ENCODE peak calls at places on chromosomes 7 and 10, in six cellular contexts. N, A, I, L, U and G are unnamed samples. For H3K27me3, the result is how much of the 10 kb centered on the place peaks cover.

GRCh38 chr7:69738396-69738889 is 140.2 kb downstream of the AUTS2 start:
- DNase-seq in U (peak), I (no peak), A (no peak), L (no peak), N (no peak), G (peak)

GRCh38 chr7:114312649-114313048 is 102.0 kb upstream of the FOXP2 start:
- DNase-seq in N (no peak), U (peak), A (no peak), L (no peak), I (no peak), G (no peak)

GRCh38 chr7:94003446-94004023 is 620 bp downstream of the BET1 start:
- DNase-seq in L (no peak), U (peak), A (no peak), N (peak), I (peak), G (no peak)

GRCh38 chr7:5139998-5140397 is 50.0 kb upstream of the WIPI2 start:
- DNase-seq in I (peak), U (peak), N (peak), A (no peak), L (peak), G (no peak)

GRCh38 chr7:97418312-97418711 is 300.8 kb downstream of the SDHAF3 start:
- DNase-seq in I (no peak), A (no peak), L (no peak), N (no peak), U (no peak), G (no peak)

GRCh38 chr10:72564596-72564995 is 61.3 kb downstream of the MICU1 start:
- DNase-seq in A (no peak), U (no peak), N (peak), I (no peak), L (no peak), G (no peak)

GRCh38 chr10:102287991-102288390 is 42.7 kb downstream of the GBF1 start:
- DNase-seq in I (no peak), N (no peak), U (no peak), A (no peak), L (no peak), G (no peak)

GRCh38 chr7:47991270-47991669 is 11.9 kb upstream of the HUS1 start:
- DNase-seq in I (peak), U (no peak), A (no peak), L (no peak), N (no peak), G (no peak)

GRCh38 chr10:30821994-30822692 is 192.6 kb upstream of the LYZL2 start:
- DNase-seq in N (no peak), U (no peak), A (no peak), I (no peak), L (no peak), G (no peak)

GRCh38 chr7:140298213-140298612 is 100.1 kb downstream of the SLC37A3 start:
- DNase-seq in A (no peak), I (no peak), U (no peak), L (no peak), N (no peak), G (no peak)

GRCh38 chr10:103820101-103821062 is 35.0 kb downstream of the SH3PXD2A start:
- DNase-seq in I (no peak), L (peak), A (no peak), N (peak), U (peak), G (no peak)

GRCh38 chr10:52280051-52280450 is 34.0 kb upstream of the DKK1 start:
- DNase-seq in L (no peak), N (no peak), I (no peak), U (no peak), A (no peak), G (no peak)

GRCh38 chr10:16975188-16975587 is 154.4 kb downstream of the CUBN start:
- DNase-seq in A (no peak), L (no peak), N (no peak), U (no peak), I (no peak), G (no peak)

GRCh38 chr7:120725376-120726039 is 132.4 kb downstream of the TSPAN12 start:
- DNase-seq in L (no peak), U (no peak), N (peak), I (peak), A (no peak), G (peak)

DNA sequence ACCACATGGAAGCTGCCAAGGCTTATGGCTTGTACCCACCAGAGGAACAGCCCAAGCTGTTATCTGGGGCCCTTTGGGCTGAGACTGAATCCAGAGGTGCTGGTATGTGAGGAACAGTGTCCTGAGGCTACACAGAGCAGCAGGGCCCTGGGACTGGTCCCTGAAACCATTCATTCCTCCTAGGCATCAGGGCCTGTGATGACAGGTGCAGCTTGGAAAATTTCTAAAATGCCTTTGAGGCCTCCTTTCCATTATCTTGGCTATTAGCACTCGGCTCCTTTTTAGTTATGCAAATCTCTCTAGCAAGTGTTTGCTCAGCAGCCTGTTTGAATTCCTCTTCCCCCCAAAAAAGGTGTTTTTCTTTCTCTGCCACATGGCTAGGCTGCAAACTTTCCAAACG is 1151.7 kb upstream of the LRRN3 start:
- DNase-seq in A (no peak), U (no peak), L (no peak), N (no peak), I (no peak), G (no peak)
- H3K4me3 ChIP-seq in A (no peak), U (no peak), L (no peak), N (no peak), I (no peak), G (no peak)

GRCh38 chr10:100744136-100744979 is 1.0 kb upstream of the PAX2 start:
- DNase-seq in I (no peak), N (no peak), U (no peak), L (no peak), A (no peak), G (no peak)

GRCh38 chr10:100746413-100746931 is 1.1 kb downstream of the PAX2 start:
- DNase-seq in U (no peak), I (no peak), L (no peak), N (no peak), A (no peak), G (no peak)

GRCh38 chr10:100743626-100744135 is 1.7 kb upstream of the PAX2 start:
- DNase-seq in U (peak), A (no peak), I (peak), L (peak), N (peak), G (no peak)

GRCh38 chr10:100745882-100746412 is 565 bp downstream of the PAX2 start:
- DNase-seq in L (no peak), U (no peak), I (no peak), A (no peak), N (no peak), G (no peak)

GRCh38 chr10:100744980-100745881 is at the start of gene PAX2:
- DNase-seq in N (no peak), A (no peak), U (no peak), I (no peak), L (no peak), G (no peak)
- H3K27me3 ChIP-seq in N (half or more), A (half or more), U (half or more), I (under half), L (half or more), G (under half)

GRCh38 chr7:156766666-156767065 is 126.1 kb downstream of the RNF32 start:
- DNase-seq in L (no peak), N (no peak), U (no peak), A (no peak), I (no peak), G (no peak)

GRCh38 chr7:156768698-156769472 is 124.1 kb downstream of the LMBR1 start:
- DNase-seq in N (no peak), L (no peak), I (no peak), A (no peak), U (no peak), G (no peak)

GRCh38 chr7:156765901-156766656 is 125.5 kb downstream of the RNF32 start:
- DNase-seq in L (no peak), A (no peak), N (no peak), I (no peak), U (no peak), G (no peak)

GRCh38 chr7:156764016-156764669 is 123.6 kb downstream of the RNF32 start:
- DNase-seq in N (peak), A (no peak), U (peak), I (peak), L (peak), G (no peak)

GRCh38 chr7:156764766-156765165 is 124.2 kb downstream of the RNF32 start:
- DNase-seq in L (no peak), N (no peak), I (no peak), A (no peak), U (no peak), G (no peak)
- H3K4me3 ChIP-seq in L (no peak), N (no peak), I (no peak), A (no peak), U (no peak), G (no peak)

GRCh38 chr7:156062286-156062685 is 250.0 kb upstream of the SHH start:
- DNase-seq in A (no peak), L (no peak), U (no peak), N (no peak), I (no peak), G (no peak)
- H3K27me3 ChIP-seq in A (under half), L (under half), U (under half), N (under half), I (under half), G (under half)

GRCh38 chr7:130162196-130162595 is 43.0 kb downstream of the TMEM209 start:
- DNase-seq in U (no peak), N (no peak), A (no peak), I (no peak), L (no peak), G (no peak)

GRCh38 chr7:130157700-130158099 is 47.5 kb downstream of the TMEM209 start:
- DNase-seq in L (no peak), U (no peak), A (no peak), N (no peak), I (no peak), G (no peak)

GRCh38 chr7:130156140-130156539 is 49.1 kb downstream of the TMEM209 start:
- DNase-seq in N (no peak), U (no peak), I (no peak), A (no peak), L (no peak), G (no peak)

GRCh38 chr7:130160455-130160854 is 44.8 kb downstream of the TMEM209 start:
- DNase-seq in N (no peak), U (no peak), I (no peak), L (no peak), A (no peak), G (no peak)

DNA sequence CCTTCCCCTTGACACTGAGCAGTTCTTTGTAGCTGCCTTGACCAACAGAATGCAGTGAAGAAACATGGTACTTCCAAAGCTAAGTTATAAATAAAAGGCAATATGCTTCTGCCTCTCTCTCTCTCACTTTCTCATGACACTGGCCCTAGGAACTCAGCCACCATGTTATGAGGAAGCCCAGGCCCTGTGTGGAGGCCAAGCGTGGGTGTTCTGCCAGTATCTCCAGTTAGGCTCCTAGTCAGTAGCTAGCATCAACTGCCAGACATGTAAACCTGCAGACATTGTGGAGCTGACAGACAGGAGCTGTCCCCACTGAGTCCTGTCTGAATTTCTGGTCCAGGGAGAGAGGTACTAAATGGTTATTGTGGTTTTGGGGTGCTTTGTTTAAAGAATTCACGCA is 45.2 kb downstream of the TMEM209 start:
- DNase-seq in I (no peak), N (no peak), U (no peak), A (no peak), L (no peak), G (no peak)
- H3K4me3 ChIP-seq in I (no peak), N (no peak), U (no peak), A (no peak), L (no peak), G (no peak)

GRCh38 chr7:128661446-128661845 is 10.6 kb upstream of the GARIN1A start:
- DNase-seq in I (no peak), A (no peak), L (no peak), U (no peak), N (no peak), G (no peak)

GRCh38 chr7:128662091-128662490 is 10.0 kb upstream of the GARIN1A start:
- DNase-seq in I (no peak), L (no peak), A (no peak), N (no peak), U (no peak), G (no peak)

GRCh38 chr7:128665057-128665456 is 7.0 kb upstream of the GARIN1A start:
- DNase-seq in N (no peak), I (no peak), L (no peak), A (no peak), U (no peak), G (no peak)

DNA sequence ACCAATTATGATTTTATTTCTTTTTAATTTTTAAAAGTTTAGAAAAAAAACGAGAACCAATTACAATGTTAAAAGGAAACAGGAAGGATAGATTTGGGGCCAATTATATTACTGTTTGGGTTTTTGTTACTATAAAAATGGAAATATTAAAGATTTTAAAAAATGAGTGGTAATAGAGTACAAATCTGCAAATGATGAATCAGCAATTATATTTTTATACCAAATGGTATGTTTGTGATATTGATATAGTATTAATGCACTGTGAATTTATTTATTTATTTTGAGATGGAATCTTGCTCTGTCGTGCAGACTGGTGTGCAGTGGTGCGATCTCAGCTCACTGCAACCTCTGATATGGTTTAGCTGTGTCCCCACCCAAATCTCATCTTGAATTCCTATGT is 11.5 kb upstream of the GARIN1A start:
- DNase-seq in N (no peak), U (no peak), I (no peak), A (no peak), L (no peak), G (no peak)
- H3K27me3 ChIP-seq in N (under half), U (under half), I (under half), A (under half), L (under half), G (under half)

GRCh38 chr10:310976-311639 is 175.9 kb downstream of the ZMYND11 start:
- DNase-seq in N (peak), L (no peak), A (no peak), I (no peak), U (no peak), G (no peak)
- H3K4me3 ChIP-seq in N (no peak), L (no peak), A (no peak), I (no peak), U (no peak), G (no peak)

DNA sequence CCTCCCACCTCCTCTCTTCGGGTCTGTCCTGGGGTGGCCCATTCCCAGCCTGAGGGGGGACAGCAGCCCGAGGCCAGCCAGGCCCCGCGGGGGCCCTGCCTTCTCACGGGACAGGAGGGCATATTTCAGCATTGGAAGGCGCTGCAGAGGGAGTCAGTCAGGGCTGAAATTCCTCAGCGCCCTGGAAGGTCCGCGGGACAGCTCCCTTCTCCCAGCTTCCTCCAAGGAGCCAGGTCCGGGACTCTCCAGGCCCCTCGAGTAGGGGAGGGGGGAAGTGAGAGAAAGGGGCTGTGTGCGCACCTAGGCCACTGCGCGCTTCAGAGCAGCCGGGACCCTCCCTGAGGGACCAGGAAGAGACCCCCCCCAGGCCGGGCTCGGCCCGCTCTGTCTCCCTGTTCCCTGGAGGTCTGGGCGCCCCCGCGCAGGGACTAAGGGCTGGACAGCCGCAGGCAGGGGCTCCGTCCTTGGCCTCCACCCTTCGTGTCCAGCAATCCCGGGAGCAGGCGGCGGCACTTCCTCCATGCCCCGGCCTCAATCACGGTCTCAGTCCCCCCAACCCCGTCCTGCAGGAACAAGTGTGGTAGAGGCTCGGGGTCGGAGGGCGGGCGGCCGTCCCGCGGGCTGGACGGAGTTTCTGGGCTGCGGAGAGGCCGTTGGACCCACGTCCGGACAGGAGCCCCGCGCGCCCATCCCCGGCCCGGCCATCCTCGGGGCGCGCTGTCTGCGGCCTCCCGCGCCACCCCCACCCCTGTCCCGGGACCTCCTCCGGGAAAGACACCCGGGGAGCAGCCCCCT is 6.0 kb upstream of the ELFN1 start:
- DNase-seq in U (no peak), N (no peak), L (no peak), A (no peak), I (no peak), G (no peak)
- H3K27me3 ChIP-seq in U (under half), N (half or more), L (under half), A (under half), I (under half), G (under half)

DNA sequence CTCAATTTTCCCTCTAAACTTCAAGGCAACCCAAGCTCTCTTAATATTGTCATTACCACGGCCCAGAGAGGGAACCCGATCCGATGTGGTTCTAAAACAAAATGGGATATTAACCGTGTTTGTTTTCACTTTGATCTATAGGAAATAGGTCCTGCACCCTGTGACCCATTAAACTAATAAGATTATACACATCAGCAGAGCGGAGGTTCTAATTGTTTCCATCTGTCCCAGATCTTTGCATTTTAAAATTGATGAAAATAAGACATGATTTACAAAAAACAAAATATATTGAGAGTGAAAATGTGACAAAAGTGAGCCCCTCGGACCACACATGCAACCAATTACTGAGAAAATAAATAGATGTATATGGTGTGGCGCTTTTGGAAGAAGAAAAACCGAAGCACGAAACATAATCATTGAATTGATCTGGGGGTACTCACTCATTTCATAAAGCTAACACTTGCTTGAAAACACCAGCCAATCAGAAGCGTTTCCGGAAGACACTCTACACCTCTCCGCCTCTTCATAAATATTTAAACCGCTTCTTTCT is 290.2 kb upstream of the NFE2L3 start:
- DNase-seq in U (no peak), I (no peak), A (no peak), N (no peak), L (no peak), G (no peak)
- H3K4me3 ChIP-seq in U (no peak), I (no peak), A (peak), N (peak), L (no peak), G (peak)

DNA sequence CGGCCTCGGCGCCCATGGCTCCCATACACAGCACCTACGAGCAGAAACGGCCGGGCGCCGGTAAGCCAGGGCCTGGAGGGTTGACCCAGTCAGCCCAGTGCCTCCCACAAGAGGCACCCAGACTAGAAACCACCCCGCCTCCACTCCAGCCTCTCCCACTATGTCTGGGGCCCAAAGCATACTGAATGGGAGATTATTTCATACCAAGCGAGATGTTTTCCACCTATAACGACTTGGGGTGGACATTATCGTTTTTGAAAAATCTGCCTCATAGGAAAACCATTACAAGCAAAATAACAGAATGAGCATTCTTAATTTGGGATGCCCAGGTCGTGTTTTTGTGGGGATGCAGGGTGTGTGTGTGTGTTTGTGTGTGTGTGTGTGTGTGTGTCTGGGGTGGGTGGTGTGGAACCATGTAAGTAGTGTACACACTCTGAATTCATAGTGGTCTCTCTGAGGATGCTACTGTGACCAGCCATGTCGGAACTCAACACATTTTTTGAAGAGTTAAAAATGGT is 1.6 kb downstream of the HOXA6 start:
- DNase-seq in I (no peak), N (no peak), L (no peak), U (no peak), A (no peak), G (no peak)
- H3K27me3 ChIP-seq in I (under half), N (under half), L (under half), U (half or more), A (under half), G (under half)